ENCODE peak calls at places on chromosomes 11 and 22, in eight cellular contexts. K, V, W, A, T, Q, H and S are unnamed samples.

GRCh38 chr11:33704240-33705002 is 3.8 kb upstream of the C11orf91 start:
- DNase-seq in K (no peak), V (no peak), W (no peak), A (no peak), T (no peak), Q (no peak), H (no peak), S (no peak)

GRCh38 chr22:27632451-27633295 is 168.9 kb downstream of the MN1 start:
- DNase-seq in K (no peak), V (peak), W (no peak), A (no peak), T (peak), Q (peak), H (no peak), S (no peak)

GRCh38 chr22:46287873-46288751 is 8.6 kb upstream of the GTSE1 start:
- DNase-seq in K (no peak), V (peak), W (no peak), A (no peak), T (peak), Q (no peak), H (no peak), S (no peak)

GRCh38 chr11:43573873-43574272 is 106.7 kb upstream of the HSD17B12 start:
- DNase-seq in K (no peak), V (no peak), W (no peak), A (no peak), T (no peak), Q (no peak), H (no peak), S (no peak)

GRCh38 chr22:46576556-46577351 is 39.3 kb upstream of the CELSR1 start:
- DNase-seq in K (peak), V (peak), W (no peak), A (no peak), T (peak), Q (peak), H (peak), S (peak)

GRCh38 chr22:24305260-24305692 is 34.6 kb downstream of the SPECC1L start:
- DNase-seq in K (peak), V (no peak), W (no peak), A (no peak), T (no peak), Q (peak), H (no peak), S (peak)

GRCh38 chr22:25393121-25393805 is 171.2 kb upstream of the GRK3 start:
- DNase-seq in K (no peak), V (no peak), W (no peak), A (no peak), T (peak), Q (no peak), H (no peak), S (no peak)

GRCh38 chr11:113871331-113871730 is 4.0 kb downstream of the USP28 start:
- DNase-seq in K (peak), V (no peak), W (no peak), A (no peak), T (no peak), Q (peak), H (no peak), S (peak)

GRCh38 chr11:105960252-105961245 is 61.5 kb downstream of the MSANTD4 start:
- DNase-seq in K (no peak), V (no peak), W (no peak), A (no peak), T (peak), Q (peak), H (no peak), S (no peak)

GRCh38 chr22:39013923-39014722 is at the start of gene APOBEC3C:
- DNase-seq in K (peak), V (peak), W (peak), A (peak), T (peak), Q (peak), H (peak), S (peak)

GRCh38 chr11:91947215-91947614 is 277.4 kb upstream of the FAT3 start:
- DNase-seq in K (peak), V (no peak), W (peak), A (no peak), T (no peak), Q (peak), H (no peak), S (peak)

DNA sequence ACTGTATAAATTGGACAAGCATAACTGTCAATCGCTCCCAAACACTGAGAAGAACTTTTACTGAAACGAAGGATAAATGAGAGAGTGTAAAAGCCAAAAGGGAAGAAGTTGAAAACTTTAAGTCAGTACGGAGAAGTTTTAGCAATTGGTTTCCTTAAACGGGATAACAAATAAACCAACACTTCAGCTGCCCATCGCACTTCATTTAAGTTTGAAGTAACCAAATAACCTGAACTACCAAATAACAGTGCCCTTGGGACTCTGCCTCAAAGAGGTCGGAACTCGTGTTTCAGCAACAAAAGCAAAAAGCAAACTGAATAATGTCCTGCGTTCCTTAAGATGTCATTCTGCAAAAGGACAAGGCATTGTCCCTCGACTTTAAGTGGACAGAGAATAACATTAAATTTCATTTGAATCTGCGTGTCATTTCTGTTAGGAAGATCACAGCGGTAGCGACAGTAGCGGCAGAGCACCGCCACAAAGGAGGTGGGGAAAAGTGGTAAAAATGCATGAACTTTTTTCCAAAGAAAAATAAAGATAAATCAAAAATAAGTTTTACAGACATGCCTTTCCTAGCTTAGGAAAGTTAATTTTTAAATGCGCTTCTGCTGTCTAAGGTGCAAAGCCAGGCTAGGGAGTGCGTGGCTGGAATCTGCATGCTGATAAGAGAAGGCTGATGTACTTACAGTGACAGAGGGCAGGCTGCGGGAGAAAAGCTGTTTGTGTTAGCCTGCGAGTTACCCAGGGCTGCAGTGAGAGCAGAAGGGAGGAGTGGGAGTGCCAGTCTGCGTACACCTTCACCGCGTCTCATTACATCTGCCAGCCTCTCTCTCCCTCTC is 126.8 kb upstream of the C11orf58 start:
- DNase-seq in K (no peak), V (no peak), W (no peak), A (no peak), T (no peak), Q (no peak), H (no peak), S (no peak)
- TF ChIP-seq CTCF in K (no peak), V (no peak), W (no peak), A (no peak), T (no peak), Q (no peak), H (no peak), S (no peak)

DNA sequence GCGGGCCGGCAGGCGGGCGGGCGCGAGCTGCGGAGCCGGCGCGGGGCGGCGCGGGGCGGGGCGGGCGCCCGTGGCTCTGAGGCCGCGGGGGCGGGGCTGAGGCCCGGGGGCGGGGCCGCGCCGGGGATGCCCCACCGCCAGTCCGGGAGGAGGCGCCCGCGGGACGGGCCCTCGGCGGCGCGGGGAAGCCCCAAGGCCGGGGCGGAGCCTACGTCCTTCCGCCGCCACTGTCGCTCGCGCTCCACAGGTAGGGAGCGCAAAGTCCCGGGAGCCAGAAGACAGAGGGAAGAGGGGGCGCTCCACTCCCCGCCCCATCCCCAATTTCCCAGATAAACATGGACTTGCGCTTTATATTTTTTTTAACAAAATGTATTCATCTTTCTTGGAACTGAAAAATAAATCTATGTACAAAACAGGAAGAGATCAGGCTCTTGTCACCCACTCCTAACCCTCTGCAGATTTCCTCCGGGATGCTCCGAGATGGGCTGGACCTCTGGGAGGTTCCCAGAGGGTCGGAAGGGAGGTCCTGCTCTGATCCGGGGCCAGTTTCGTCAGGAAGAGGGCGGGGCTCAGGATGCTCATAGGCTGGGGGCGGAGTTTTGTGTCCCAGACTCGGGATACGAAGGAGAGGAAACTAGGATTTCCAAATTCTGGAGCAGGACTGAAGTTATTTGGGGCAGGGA is at the start of gene MAP4K2:
- DNase-seq in K (peak), V (peak), W (peak), A (peak), T (peak), Q (peak), H (peak), S (peak)
- TF ChIP-seq CTCF in K (peak), V (peak), W (peak), A (peak), T (peak), Q (no peak), H (no peak), S (no peak)

GRCh38 chr11:70048279-70049024 is 29.7 kb upstream of the ANO1 start:
- DNase-seq in K (no peak), V (no peak), W (no peak), A (no peak), T (no peak), Q (no peak), H (no peak), S (no peak)
- TF ChIP-seq CTCF in K (peak), V (no peak), W (no peak), A (peak), T (no peak), Q (peak), H (no peak), S (peak)

GRCh38 chr11:122509091-122509490 is 146.4 kb upstream of the UBASH3B start:
- DNase-seq in K (no peak), V (no peak), W (no peak), A (no peak), T (no peak), Q (no peak), H (no peak), S (no peak)

GRCh38 chr11:122509899-122510298 is 145.6 kb upstream of the UBASH3B start:
- DNase-seq in K (no peak), V (no peak), W (no peak), A (no peak), T (no peak), Q (no peak), H (no peak), S (no peak)

GRCh38 chr11:122505304-122506006 is 150.1 kb upstream of the UBASH3B start:
- DNase-seq in K (peak), V (peak), W (peak), A (peak), T (peak), Q (peak), H (no peak), S (peak)
- TF ChIP-seq CTCF in K (peak), V (peak), W (peak), A (peak), T (peak), Q (peak), H (no peak), S (peak)

DNA sequence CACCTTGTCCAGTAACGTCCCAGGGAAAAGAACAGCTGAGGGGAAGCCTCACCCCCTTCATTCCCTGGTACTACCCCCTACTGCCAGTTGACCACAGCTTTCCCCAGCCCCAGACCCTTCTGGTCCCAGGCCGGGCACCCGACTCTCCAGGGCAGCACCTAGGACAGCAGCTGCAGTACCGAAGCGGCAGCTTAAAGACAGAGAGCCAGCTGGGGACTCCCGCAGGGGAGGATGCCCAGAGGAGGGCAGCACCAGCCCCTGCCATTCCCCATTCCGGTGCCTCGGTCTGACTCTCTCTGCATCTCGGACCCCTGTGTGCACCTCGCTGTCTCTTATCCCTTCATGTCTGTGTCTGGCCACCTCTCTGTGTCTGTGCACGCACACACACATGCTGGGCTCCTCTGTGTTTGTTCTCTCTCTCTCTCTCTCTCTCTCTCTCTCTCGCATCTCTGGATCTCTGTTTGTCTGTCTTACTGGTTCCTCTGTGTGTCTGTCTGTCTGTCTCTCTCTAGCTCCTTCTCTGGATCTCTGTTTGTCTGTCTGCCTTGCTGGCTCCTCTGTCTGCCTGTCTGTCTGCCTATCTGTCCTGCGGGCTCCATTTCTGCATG is 9.4 kb downstream of the IGSF9B start:
- DNase-seq in K (peak), V (peak), W (no peak), A (no peak), T (peak), Q (peak), H (no peak), S (peak)
- TF ChIP-seq CTCF in K (peak), V (peak), W (peak), A (peak), T (peak), Q (peak), H (no peak), S (peak)

DNA sequence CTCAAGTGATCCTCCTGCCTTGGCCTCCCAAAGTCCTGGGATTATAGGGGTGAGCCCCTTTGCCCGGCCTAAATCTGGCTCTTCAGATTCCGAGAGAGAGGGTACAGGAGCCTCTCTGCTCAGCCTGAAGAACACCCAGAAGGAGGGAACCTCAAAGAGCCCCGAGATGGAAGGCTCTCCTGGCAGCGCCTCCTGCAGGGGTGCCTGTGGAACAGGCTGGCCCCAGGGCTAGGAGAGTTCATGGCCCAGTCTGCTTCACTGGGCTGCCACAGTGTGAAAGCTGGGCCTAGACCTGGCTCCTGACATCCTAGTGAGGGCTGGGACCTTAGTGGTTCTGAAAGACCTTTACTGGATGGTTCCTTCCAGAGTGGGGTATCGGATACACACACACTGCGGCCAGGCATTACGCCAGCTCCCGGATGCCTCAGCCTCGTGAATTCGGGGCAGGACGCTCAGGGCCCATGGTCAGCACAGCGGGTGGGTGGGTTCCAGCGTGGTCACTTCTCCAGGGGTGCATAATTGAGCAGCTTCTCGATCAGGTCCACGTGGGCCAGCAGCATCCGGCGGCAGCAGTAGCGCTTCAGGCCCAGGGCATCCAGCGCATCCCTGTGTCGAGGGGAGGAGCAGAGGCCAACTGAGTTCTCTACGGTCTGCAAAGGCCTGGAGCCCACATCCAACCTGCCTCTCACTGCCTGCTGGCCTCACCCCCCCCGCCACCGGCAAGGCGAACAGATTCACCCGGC is 2.3 kb downstream of the POLR2L start:
- DNase-seq in K (no peak), V (no peak), W (no peak), A (no peak), T (no peak), Q (no peak), H (no peak), S (no peak)
- TF ChIP-seq CTCF in K (peak), V (no peak), W (no peak), A (peak), T (no peak), Q (peak), H (no peak), S (peak)